ENCODE peak calls at places on chromosomes 7 and 10, in six cellular contexts. T is aorta, Y is WERI-Rb-1, F is right lobe of liver, Q is fibroblast of lung, C is heart left ventricle. D is an unnamed sample. For H3K27me3, the result is how much of the 10 kb centered on the place peaks cover.

GRCh38 chr10:113313048-113313611 is 239.7 kb upstream of the HABP2 start:
- DNase-seq in Q (no peak), T (no peak), C (no peak), Y (peak), F (no peak), D (no peak)

GRCh38 chr7:84105582-84105981 is 89.0 kb downstream of the SEMA3A start:
- DNase-seq in Q (peak), Y (no peak), F (no peak), C (no peak), T (no peak), D (no peak)

GRCh38 chr7:24945899-24946298 is 34.1 kb downstream of the OSBPL3 start:
- DNase-seq in Y (no peak), Q (no peak), C (no peak), F (no peak), T (no peak), D (no peak)

GRCh38 chr10:132010484-132010883 is 28.8 kb upstream of the BNIP3 start:
- DNase-seq in F (no peak), T (no peak), C (no peak), Y (no peak), Q (no peak), D (no peak)

GRCh38 chr7:71900556-71900955 is 511.6 kb downstream of the CALN1 start:
- DNase-seq in Y (no peak), Q (no peak), F (no peak), C (no peak), T (no peak), D (no peak)

GRCh38 chr10:127910464-127910770 is 3.5 kb downstream of the PTPRE start:
- DNase-seq in Q (peak), Y (no peak), C (no peak), T (no peak), F (no peak), D (no peak)

GRCh38 chr10:63798599-63799498 is 277.6 kb downstream of the REEP3 start:
- DNase-seq in C (peak), F (no peak), Y (no peak), T (peak), Q (peak), D (no peak)

GRCh38 chr10:87842776-87843497 is 20.4 kb downstream of the KLLN start:
- DNase-seq in Q (peak), Y (no peak), T (no peak), F (no peak), C (no peak), D (no peak)

GRCh38 chr10:128907155-128907554 is 559.9 kb upstream of the MGMT start:
- DNase-seq in F (no peak), Q (no peak), C (no peak), Y (no peak), T (no peak), D (no peak)

GRCh38 chr10:78658645-78659632 is 409.8 kb upstream of the ZMIZ1 start:
- DNase-seq in C (no peak), Y (no peak), T (no peak), F (no peak), Q (no peak), D (no peak)

GRCh38 chr10:484441-484924 is 205.0 kb downstream of the DIP2C start:
- DNase-seq in Y (no peak), T (peak), Q (peak), F (peak), C (no peak), D (peak)

GRCh38 chr7:134695321-134695860 is 48.7 kb downstream of the BPGM start:
- DNase-seq in C (peak), F (no peak), Q (no peak), Y (no peak), T (no peak), D (no peak)

GRCh38 chr7:134126126-134126525 is 1.0 kb upstream of the LRGUK start:
- DNase-seq in F (no peak), C (no peak), T (no peak), Q (no peak), Y (no peak), D (no peak)

GRCh38 chr10:119165171-119166110 is at the start of gene SFXN4:
- DNase-seq in F (peak), Q (peak), T (peak), Y (peak), C (peak), D (peak)

GRCh38 chr10:46106410-46107255 is 60.6 kb upstream of the MSMB start:
- DNase-seq in T (peak), F (peak), Q (peak), Y (peak), C (peak), D (peak)

GRCh38 chr10:78541528-78542470 is 508.1 kb downstream of the RPS24 start:
- DNase-seq in F (no peak), Y (no peak), T (no peak), Q (peak), C (no peak), D (no peak)

GRCh38 chr10:62738916-62739315 is 65.6 kb upstream of the ADO start:
- DNase-seq in Y (no peak), Q (peak), F (no peak), C (no peak), T (no peak), D (no peak)

GRCh38 chr7:71343821-71344341 is 211.9 kb downstream of the GALNT17 start:
- DNase-seq in T (no peak), Y (no peak), F (no peak), Q (no peak), C (peak), D (no peak)

GRCh38 chr10:14553434-14553833 is 221.3 kb downstream of the FAM107B start:
- DNase-seq in F (peak), T (no peak), C (no peak), Q (peak), Y (no peak), D (no peak)

GRCh38 chr10:71294856-71295255 is 24.2 kb upstream of the SLC29A3 start:
- DNase-seq in C (no peak), Y (no peak), T (no peak), F (no peak), Q (no peak), D (no peak)

GRCh38 chr7:138891446-138891810 is 89.8 kb downstream of the KIAA1549 start:
- DNase-seq in F (no peak), Y (no peak), Q (peak), C (no peak), T (no peak), D (no peak)

GRCh38 chr10:23864631-23865147 is 344.2 kb upstream of the KIAA1217 start:
- DNase-seq in T (no peak), F (no peak), C (no peak), Q (no peak), Y (no peak), D (no peak)

GRCh38 chr10:46263831-46264268 is 22.9 kb upstream of the ANTXRL start:
- DNase-seq in C (no peak), Q (no peak), F (peak), T (no peak), Y (no peak), D (no peak)

GRCh38 chr7:91068136-91068795 is 196.0 kb upstream of the FZD1 start:
- DNase-seq in T (no peak), C (no peak), Y (no peak), Q (no peak), F (no peak), D (no peak)

GRCh38 chr10:42952358-42952757 is 124.5 kb upstream of the RET start:
- DNase-seq in C (no peak), Y (peak), T (peak), F (peak), Q (no peak), D (peak)

GRCh38 chr7:1902231-1902855 is 232.3 kb downstream of the ELFN1 start:
- DNase-seq in Y (no peak), C (no peak), T (peak), Q (no peak), F (peak), D (peak)

GRCh38 chr7:1899951-1900762 is 230.1 kb downstream of the ELFN1 start:
- DNase-seq in C (no peak), F (peak), Y (no peak), Q (no peak), T (peak), D (no peak)

GRCh38 chr7:1899201-1899600 is 229.1 kb downstream of the ELFN1 start:
- DNase-seq in Q (peak), Y (peak), F (no peak), C (no peak), T (no peak), D (no peak)

GRCh38 chr7:1900847-1901246 is 230.8 kb downstream of the ELFN1 start:
- DNase-seq in C (no peak), Q (no peak), T (peak), F (peak), Y (no peak), D (no peak)

DNA sequence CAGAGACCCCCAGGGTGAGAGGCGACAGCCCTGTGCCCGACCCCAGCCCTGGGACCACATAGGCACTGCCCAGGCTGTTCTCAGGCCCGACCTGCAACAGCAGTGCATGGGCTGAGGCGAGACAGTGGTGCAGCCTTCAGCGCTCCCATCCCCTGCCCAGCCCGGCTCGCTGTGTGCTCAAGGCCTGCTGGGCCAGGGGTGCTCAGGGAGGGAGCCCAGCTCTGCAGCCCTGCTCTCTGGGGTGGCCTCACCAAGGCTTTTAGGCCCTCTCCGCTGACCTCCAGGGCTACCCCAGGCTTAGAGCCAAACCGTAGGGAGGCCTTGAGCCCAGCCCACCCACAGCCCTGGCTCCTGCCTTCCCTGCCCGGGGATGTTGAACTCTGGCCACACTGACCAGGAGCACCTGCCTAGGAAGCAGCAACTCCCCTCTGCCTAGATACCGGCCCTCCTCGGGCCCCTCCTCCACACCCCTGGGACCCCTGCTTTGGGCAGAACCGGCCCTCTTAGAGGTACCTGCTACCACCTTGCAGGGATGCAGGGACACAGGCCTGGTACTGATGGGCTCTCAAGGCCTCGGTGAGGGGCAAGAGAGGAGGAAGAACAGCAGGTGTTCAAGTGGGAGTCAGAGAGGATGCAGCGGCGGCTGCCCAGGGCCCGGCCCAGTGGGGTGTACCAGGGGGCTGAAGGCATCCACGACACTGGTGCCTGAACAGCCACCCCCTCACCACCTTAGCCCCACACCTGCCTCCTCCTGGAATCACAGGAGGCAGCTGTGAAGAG is 231.5 kb downstream of the ELFN1 start:
- DNase-seq in T (peak), C (no peak), Q (no peak), Y (no peak), F (peak), D (peak)
- H3K27me3 ChIP-seq in T (under half), C (under half), Q (under half), Y (under half), F (under half), D (under half)

DNA sequence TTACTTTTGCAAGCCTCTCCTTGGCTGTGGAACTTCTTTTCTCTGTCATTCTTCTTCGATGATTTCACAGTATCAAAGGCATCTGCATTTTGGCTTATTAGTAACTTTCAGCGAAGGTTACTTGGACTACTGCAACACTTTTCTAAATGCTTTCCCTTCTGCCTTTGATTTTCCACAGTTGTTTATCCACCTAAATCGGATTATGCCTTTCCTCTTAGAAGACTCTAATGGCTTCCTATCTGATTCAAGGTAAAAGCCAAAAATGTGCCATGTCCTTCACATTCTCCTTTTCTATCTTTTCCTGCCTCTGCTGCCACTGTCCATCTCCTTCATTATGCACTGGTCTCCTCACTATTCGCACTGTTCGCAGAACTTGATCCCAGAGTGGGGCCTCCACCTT is 1606.3 kb upstream of the LRRTM3 start:
- DNase-seq in F (no peak), Y (no peak), C (no peak), Q (no peak), T (no peak), D (no peak)
- H3K27me3 ChIP-seq in F (under half), Y (under half), C (under half), Q (under half), T (under half), D (under half)

DNA sequence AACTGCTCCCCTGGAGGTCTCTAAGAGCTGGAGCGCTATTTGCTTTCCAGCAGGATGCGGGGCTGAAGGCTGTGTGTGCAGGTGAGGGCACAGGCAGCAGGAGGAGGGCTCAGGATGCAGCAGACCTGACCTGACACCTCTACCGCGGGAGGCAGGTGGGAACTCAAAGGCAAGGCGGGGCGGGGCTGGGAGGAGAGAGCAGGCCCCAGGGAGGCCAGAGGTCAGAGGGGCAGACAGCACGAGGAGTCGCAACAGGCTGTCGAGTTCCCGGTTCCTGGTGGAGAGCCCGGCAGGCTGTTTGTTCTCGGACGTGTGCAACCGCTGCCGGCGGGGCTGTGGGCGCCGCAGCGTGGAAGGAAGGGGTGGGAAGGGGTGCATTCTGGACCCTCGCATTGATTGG is 7.9 kb upstream of the CRTAC1 start:
- DNase-seq in Q (no peak), T (no peak), F (no peak), Y (no peak), C (no peak), D (peak)
- H3K27me3 ChIP-seq in Q (under half), T (under half), F (under half), Y (under half), C (under half), D (half or more)

GRCh38 chr10:49645417-49646255 is 31.8 kb downstream of the CHAT start:
- DNase-seq in Y (no peak), T (peak), Q (no peak), C (no peak), F (peak), D (peak)

GRCh38 chr10:49643296-49644034 is 29.6 kb downstream of the CHAT start:
- DNase-seq in C (no peak), F (peak), Y (no peak), Q (no peak), T (peak), D (no peak)

GRCh38 chr10:49646256-49646870 is 32.5 kb downstream of the CHAT start:
- DNase-seq in Y (no peak), Q (no peak), C (no peak), T (peak), F (peak), D (peak)

GRCh38 chr10:49642311-49642710 is 28.5 kb downstream of the CHAT start:
- DNase-seq in T (peak), F (no peak), Y (no peak), Q (no peak), C (no peak), D (no peak)

GRCh38 chr10:49644035-49644345 is 30.2 kb downstream of the CHAT start:
- DNase-seq in F (no peak), Q (no peak), T (no peak), C (no peak), Y (no peak), D (no peak)
- H3K27me3 ChIP-seq in F (under half), Q (under half), T (under half), C (under half), Y (under half), D (under half)

D was measured in upper lobe of right lung.